ENCODE peak calls at places on chromosomes 12 and 14, in nine cellular contexts. V, E, O, U, D, K, Q, Y and M are unnamed samples.

GRCh38 chr12:61654698-61655097 is 605.5 kb upstream of the USP15 start:
- DNase-seq in Q (no peak), Y (no peak), D (peak; percentile 39), V (peak; percentile 9), K (no peak), U (no peak), E (peak; percentile 40), O (no peak), M (no peak)

GRCh38 chr14:97692084-97692483 is 894.9 kb downstream of the VRK1 start:
- DNase-seq in E (peak; percentile 59), O (no peak), U (no peak), Q (no peak), Y (no peak), V (no peak), D (no peak), K (no peak), M (no peak)

GRCh38 chr12:108722463-108722862 is 8.9 kb downstream of the CORO1C start:
- DNase-seq in K (peak; percentile 33), D (no peak), O (no peak), Q (no peak), E (no peak), U (no peak), Y (no peak), V (no peak), M (no peak)

GRCh38 chr14:90427848-90428426 is 31.1 kb downstream of the CALM1 start:
- DNase-seq in D (no peak), E (no peak), Q (no peak), K (no peak), U (peak; percentile 25), O (no peak), V (no peak), Y (no peak), M (no peak)

GRCh38 chr14:55579724-55580400 is at the start of gene KTN1:
- DNase-seq in D (peak; percentile 37), O (peak; percentile 75), K (peak; percentile 82), Q (peak; percentile 74), V (peak; percentile 81), E (peak; percentile 57), Y (peak; percentile 74), U (peak; percentile 87), M (peak; percentile 91)

GRCh38 chr12:5437657-5438056 is 5.7 kb downstream of the NTF3 start:
- DNase-seq in D (no peak), V (no peak), U (no peak), O (no peak), K (no peak), Q (no peak), E (no peak), Y (no peak), M (no peak)

GRCh38 chr12:78674311-78675085 is 190.1 kb upstream of the SYT1 start:
- DNase-seq in U (no peak), Q (no peak), D (peak; percentile 6), E (no peak), O (no peak), V (peak; percentile 37), Y (no peak), K (peak; percentile 12), M (no peak)

GRCh38 chr12:67517181-67517887 is 131.2 kb upstream of the DYRK2 start:
- DNase-seq in Q (no peak), U (no peak), V (no peak), O (no peak), D (peak; percentile 81), K (peak; percentile 74), E (peak; percentile 88), Y (no peak), M (no peak)

GRCh38 chr14:91624757-91625156 is 107.1 kb downstream of the CATSPERB start:
- DNase-seq in O (no peak), Q (no peak), V (no peak), Y (no peak), D (no peak), K (no peak), U (no peak), E (no peak), M (no peak)

GRCh38 chr14:91872517-91873470 is 5.5 kb upstream of the TC2N start:
- DNase-seq in O (peak; percentile 48), K (peak; percentile 21), D (no peak), Q (no peak), E (peak; percentile 94), U (peak; percentile 72), Y (no peak), V (peak; percentile 46), M (no peak)

GRCh38 chr14:73443758-73444157 is 14.6 kb downstream of the NUMB start:
- DNase-seq in K (no peak), E (no peak), O (no peak), Q (no peak), Y (no peak), D (no peak), U (no peak), V (no peak), M (no peak)

GRCh38 chr14:101064121-101064661 is 160.7 kb upstream of the RTL1 start:
- DNase-seq in Q (no peak), E (no peak), V (no peak), U (no peak), D (no peak), O (no peak), K (no peak), Y (no peak), M (no peak)

GRCh38 chr12:94832780-94833760 is 170.4 kb downstream of the NDUFA12 start:
- DNase-seq in U (no peak), O (no peak), Q (no peak), Y (no peak), V (peak; percentile 81), D (no peak), K (peak; percentile 73), E (peak; percentile 69), M (no peak)

GRCh38 chr12:59874781-59875180 is 279.0 kb downstream of the SLC16A7 start:
- DNase-seq in E (no peak), U (no peak), Y (no peak), V (peak; percentile 1), K (no peak), Q (no peak), O (no peak), D (no peak), M (no peak)

GRCh38 chr12:49866859-49867579 is 24.1 kb upstream of the BCDIN3D start:
- DNase-seq in U (peak; percentile 74), O (peak; percentile 57), Q (peak; percentile 56), E (peak; percentile 53), K (peak; percentile 36), Y (peak; percentile 72), V (peak; percentile 63), D (peak; percentile 55), M (peak; percentile 81)

GRCh38 chr12:6358886-6359285 is 16.5 kb downstream of the SCNN1A start:
- DNase-seq in Q (no peak), O (no peak), K (no peak), E (no peak), D (no peak), Y (no peak), U (no peak), V (no peak), M (no peak)

GRCh38 chr12:107385518-107385917 is 292.2 kb upstream of the CRY1 start:
- DNase-seq in E (no peak), U (no peak), O (no peak), Y (no peak), K (peak; percentile 29), Q (no peak), V (peak; percentile 19), D (no peak), M (peak; percentile 60)